ENCODE peak calls at places on chromosome 3, in four cellular contexts. One of them, this sample, is unnamed.

GRCh38 chr3:107272471-107272870 is 104.8 kb upstream of the CCDC54 start:
- DNase-seq in dorsolateral prefrontal cortex: no peak
- DNase-seq in AG04450: no peak
- DNase-seq in Peyer's patch: no peak
- DNase-seq in this sample: no peak

GRCh38 chr3:25665646-25666136 is 984 bp upstream of the TOP2B start:
- DNase-seq in dorsolateral prefrontal cortex: no peak
- DNase-seq in Peyer's patch: no peak
- DNase-seq in AG04450: no peak
- DNase-seq in this sample: no peak

GRCh38 chr3:94137377-94137776 is 74.5 kb downstream of the NSUN3 start:
- DNase-seq in dorsolateral prefrontal cortex: no peak
- DNase-seq in AG04450: no peak
- DNase-seq in Peyer's patch: no peak
- DNase-seq in this sample: no peak

GRCh38 chr3:54347933-54348332 is 225.6 kb downstream of the CACNA2D3 start:
- DNase-seq in Peyer's patch: no peak
- DNase-seq in AG04450: no peak
- DNase-seq in dorsolateral prefrontal cortex: no peak
- DNase-seq in this sample: no peak

GRCh38 chr3:171753025-171753472 is 57.2 kb downstream of the PLD1 start:
- DNase-seq in dorsolateral prefrontal cortex: no peak
- DNase-seq in AG04450: no peak
- DNase-seq in Peyer's patch: no peak
- DNase-seq in this sample: no peak

GRCh38 chr3:152309535-152310317 is 41.0 kb downstream of the MBNL1 start:
- DNase-seq in dorsolateral prefrontal cortex: no peak
- DNase-seq in Peyer's patch: no peak
- DNase-seq in AG04450: no peak
- DNase-seq in this sample: no peak

GRCh38 chr3:111668321-111668720 is 73.2 kb upstream of the ZBED2 start:
- DNase-seq in AG04450: no peak
- DNase-seq in dorsolateral prefrontal cortex: no peak
- DNase-seq in Peyer's patch: no peak
- DNase-seq in this sample: no peak

GRCh38 chr3:149382518-149382917 is 5.1 kb upstream of the TM4SF1 start:
- DNase-seq in AG04450: no peak
- DNase-seq in Peyer's patch: no peak
- DNase-seq in dorsolateral prefrontal cortex: no peak
- DNase-seq in this sample: no peak

GRCh38 chr3:61381745-61382392 is 130.6 kb upstream of the FHIT start:
- DNase-seq in dorsolateral prefrontal cortex: no peak
- DNase-seq in Peyer's patch: no peak
- DNase-seq in AG04450: no peak
- DNase-seq in this sample: peak

GRCh38 chr3:150449169-150449721 is 41.1 kb downstream of the TSC22D2 start:
- DNase-seq in AG04450: peak
- DNase-seq in dorsolateral prefrontal cortex: no peak
- DNase-seq in Peyer's patch: no peak
- DNase-seq in this sample: peak

GRCh38 chr3:46447535-46447934 is 17.2 kb downstream of the LTF start:
- DNase-seq in Peyer's patch: no peak
- DNase-seq in dorsolateral prefrontal cortex: no peak
- DNase-seq in AG04450: no peak
- DNase-seq in this sample: no peak
- H3K4me3 ChIP-seq in Peyer's patch: no peak
- H3K4me3 ChIP-seq in dorsolateral prefrontal cortex: no peak
- H3K4me3 ChIP-seq in AG04450: no peak
- H3K4me3 ChIP-seq in this sample: no peak

GRCh38 chr3:197809356-197810020 is 18.4 kb downstream of the LRCH3 start:
- DNase-seq in dorsolateral prefrontal cortex: no peak
- DNase-seq in Peyer's patch: no peak
- DNase-seq in AG04450: no peak
- DNase-seq in this sample: no peak

GRCh38 chr3:197810901-197811300 is 19.8 kb downstream of the LRCH3 start:
- DNase-seq in Peyer's patch: no peak
- DNase-seq in dorsolateral prefrontal cortex: no peak
- DNase-seq in AG04450: no peak
- DNase-seq in this sample: no peak

GRCh38 chr3:197811343-197811742 is 20.3 kb downstream of the LRCH3 start:
- DNase-seq in dorsolateral prefrontal cortex: no peak
- DNase-seq in AG04450: no peak
- DNase-seq in Peyer's patch: no peak
- DNase-seq in this sample: no peak

GRCh38 chr3:197814372-197814771 is 23.3 kb downstream of the LRCH3 start:
- DNase-seq in Peyer's patch: no peak
- DNase-seq in AG04450: no peak
- DNase-seq in dorsolateral prefrontal cortex: no peak
- DNase-seq in this sample: no peak
- TF ChIP-seq CTCF in Peyer's patch: no peak
- TF ChIP-seq CTCF in AG04450: no peak
- TF ChIP-seq CTCF in dorsolateral prefrontal cortex: no peak
- TF ChIP-seq CTCF in this sample: no peak

GRCh38 chr3:188446791-188447190 is 292.8 kb downstream of the LPP start:
- DNase-seq in Peyer's patch: peak
- DNase-seq in dorsolateral prefrontal cortex: no peak
- DNase-seq in AG04450: no peak
- DNase-seq in this sample: no peak

GRCh38 chr3:188440563-188440962 is 286.6 kb downstream of the LPP start:
- DNase-seq in dorsolateral prefrontal cortex: no peak
- DNase-seq in AG04450: no peak
- DNase-seq in Peyer's patch: no peak
- DNase-seq in this sample: no peak

GRCh38 chr3:188446014-188446413 is 292.1 kb downstream of the LPP start:
- DNase-seq in dorsolateral prefrontal cortex: no peak
- DNase-seq in AG04450: no peak
- DNase-seq in Peyer's patch: peak
- DNase-seq in this sample: no peak

GRCh38 chr3:188439080-188439479 is 285.1 kb downstream of the LPP start:
- DNase-seq in Peyer's patch: peak
- DNase-seq in dorsolateral prefrontal cortex: no peak
- DNase-seq in AG04450: no peak
- DNase-seq in this sample: no peak

GRCh38 chr3:188442430-188442829 is 288.5 kb downstream of the LPP start:
- DNase-seq in Peyer's patch: peak
- DNase-seq in dorsolateral prefrontal cortex: no peak
- DNase-seq in AG04450: no peak
- DNase-seq in this sample: no peak
- H3K4me3 ChIP-seq in Peyer's patch: no peak
- H3K4me3 ChIP-seq in dorsolateral prefrontal cortex: no peak
- H3K4me3 ChIP-seq in AG04450: no peak
- H3K4me3 ChIP-seq in this sample: no peak

GRCh38 chr3:52023101-52023770 is 27.5 kb upstream of the RPL29 start:
- DNase-seq in AG04450: no peak
- DNase-seq in dorsolateral prefrontal cortex: no peak
- DNase-seq in Peyer's patch: no peak
- DNase-seq in this sample: no peak
- TF ChIP-seq CTCF in AG04450: no peak
- TF ChIP-seq CTCF in dorsolateral prefrontal cortex: no peak
- TF ChIP-seq CTCF in Peyer's patch: no peak
- TF ChIP-seq CTCF in this sample: no peak

GRCh38 chr3:9862391-9863235 is 17.4 kb downstream of the CIDEC start:
- DNase-seq in Peyer's patch: no peak
- DNase-seq in dorsolateral prefrontal cortex: no peak
- DNase-seq in AG04450: no peak
- DNase-seq in this sample: no peak
- H3K4me3 ChIP-seq in Peyer's patch: peak
- H3K4me3 ChIP-seq in dorsolateral prefrontal cortex: no peak
- H3K4me3 ChIP-seq in AG04450: no peak
- H3K4me3 ChIP-seq in this sample: no peak

This sample was measured in HFF-Myc.